ENCODE peak calls at places on chromosomes 5 and 9, in eight cellular contexts. G is cardiac muscle cell; B is brain microvascular endothelial cell; D is WTC11; R is GM12864; N is uterus; E is RWPE2; A is CD8-positive, alpha-beta T cell. L is an unnamed sample.
A peak's percentile ranks its signal among the peaks of the same experiment; 100 is the strongest.

GRCh38 chr9:75299324-75299723 is 211.0 kb downstream of the OSTF1 start:
- DNase-seq in G (no peak), B (no peak), D (no peak), R (no peak), N (no peak), E (no peak), A (no peak), L (no peak)

GRCh38 chr5:73117088-73117755 is 3.2 kb upstream of the TMEM171 start:
- DNase-seq in G (no peak), B (no peak), D (no peak), R (no peak), N (no peak), E (no peak), A (no peak), L (no peak)

GRCh38 chr9:108874058-108874788 is 12.2 kb downstream of the ACTL7A start:
- DNase-seq in G (no peak), B (no peak), D (no peak), R (no peak), N (no peak), E (no peak), A (no peak), L (no peak)

GRCh38 chr9:90964101-90965020 is 162.7 kb downstream of the SYK start:
- DNase-seq in G (no peak), B (peak; percentile 57), D (peak; percentile 27), R (no peak), N (peak; percentile 58), E (no peak), A (no peak), L (no peak)

GRCh38 chr5:68225188-68225910 is 9.8 kb downstream of the PIK3R1 start:
- DNase-seq in G (no peak), B (peak; percentile 84), D (no peak), R (no peak), N (peak; percentile 75), E (peak; percentile 90), A (no peak), L (peak; percentile 84)

GRCh38 chr5:94776167-94776566 is 157.7 kb downstream of the SLF1 start:
- DNase-seq in G (no peak), B (no peak), D (no peak), R (no peak), N (no peak), E (no peak), A (no peak), L (no peak)

GRCh38 chr5:73126381-73126780 is 6.0 kb downstream of the TMEM171 start:
- DNase-seq in G (no peak), B (no peak), D (no peak), R (no peak), N (no peak), E (no peak), A (no peak), L (no peak)

GRCh38 chr5:131810510-131811249 is 13.9 kb upstream of the FNIP1 start:
- DNase-seq in G (peak; percentile 61), B (no peak), D (peak; percentile 15), R (no peak), N (no peak), E (no peak), A (no peak), L (peak; percentile 25)

GRCh38 chr5:58582004-58582403 is 871 bp upstream of the RAB3C start:
- DNase-seq in G (peak; percentile 54), B (no peak), D (peak; percentile 59), R (no peak), N (no peak), E (no peak), A (no peak), L (no peak)

GRCh38 chr5:95709967-95710650 is 21.0 kb upstream of the RHOBTB3 start:
- DNase-seq in G (peak; percentile 90), B (no peak), D (peak; percentile 50), R (no peak), N (peak; percentile 44), E (no peak), A (no peak), L (no peak)

GRCh38 chr9:1837453-1838084 is 177.6 kb upstream of the SMARCA2 start:
- DNase-seq in G (peak; percentile 17), B (no peak), D (peak; percentile 76), R (peak; percentile 29), N (no peak), E (no peak), A (no peak), L (peak; percentile 9)

GRCh38 chr5:169398515-169398914 is 97.6 kb upstream of the SLIT3 start:
- DNase-seq in G (no peak), B (no peak), D (no peak), R (no peak), N (no peak), E (no peak), A (no peak), L (no peak)

GRCh38 chr9:93683331-93684134 is 107.1 kb downstream of the PHF2 start:
- DNase-seq in G (no peak), B (no peak), D (peak; percentile 7), R (no peak), N (no peak), E (peak; percentile 33), A (no peak), L (no peak)

GRCh38 chr9:89920901-89921300 is 316.1 kb downstream of the GADD45G start:
- DNase-seq in G (no peak), B (no peak), D (no peak), R (no peak), N (no peak), E (no peak), A (no peak), L (no peak)

GRCh38 chr9:135982499-135983264 is 21.5 kb upstream of the UBAC1 start:
- DNase-seq in G (no peak), B (no peak), D (no peak), R (no peak), N (no peak), E (no peak), A (no peak), L (no peak)

GRCh38 chr5:134510970-134511795 is 14.3 kb upstream of the JADE2 start:
- DNase-seq in G (no peak), B (peak; percentile 35), D (peak; percentile 44), R (no peak), N (no peak), E (peak; percentile 92), A (peak; percentile 25), L (peak; percentile 28)

GRCh38 chr9:87290241-87290700 is 207.4 kb upstream of the DAPK1 start:
- DNase-seq in G (no peak), B (peak; percentile 47), D (peak; percentile 29), R (no peak), N (no peak), E (no peak), A (no peak), L (peak; percentile 48)

GRCh38 chr5:173281910-173282309 is 46.3 kb downstream of the STC2 start:
- DNase-seq in G (peak; percentile 94), B (no peak), D (peak; percentile 50), R (no peak), N (no peak), E (no peak), A (no peak), L (no peak)

GRCh38 chr5:179623001-179623905 is at the start of gene HNRNPH1:
- DNase-seq in G (peak; percentile 99), B (peak; percentile 98), D (peak; percentile 97), R (peak; percentile 95), N (peak; percentile 99), E (peak; percentile 99), A (peak; percentile 98), L (peak; percentile 99)
- TF ChIP-seq CTCF in G (no peak), B (no peak), D (no peak), R (no peak), N (no peak), E (peak; percentile 70), A (no peak), L (peak; percentile 20)

GRCh38 chr9:84394036-84394435 is 53.5 kb upstream of the SLC28A3 start:
- DNase-seq in G (no peak), B (no peak), D (no peak), R (no peak), N (no peak), E (no peak), A (no peak), L (no peak)

GRCh38 chr9:84387821-84388220 is 47.3 kb upstream of the SLC28A3 start:
- DNase-seq in G (no peak), B (no peak), D (no peak), R (no peak), N (no peak), E (no peak), A (no peak), L (no peak)

GRCh38 chr9:84397822-84398221 is 57.3 kb upstream of the SLC28A3 start:
- DNase-seq in G (no peak), B (peak; percentile 53), D (no peak), R (no peak), N (no peak), E (no peak), A (no peak), L (peak; percentile 65)

GRCh38 chr9:84397151-84397728 is 56.7 kb upstream of the SLC28A3 start:
- DNase-seq in G (peak; percentile 85), B (peak; percentile 74), D (peak; percentile 77), R (peak; percentile 16), N (peak; percentile 46), E (no peak), A (peak; percentile 50), L (peak; percentile 62)

GRCh38 chr9:84393266-84393905 is 52.8 kb upstream of the SLC28A3 start:
- DNase-seq in G (no peak), B (no peak), D (peak; percentile 30), R (no peak), N (no peak), E (no peak), A (no peak), L (no peak)
- TF ChIP-seq CTCF in G (no peak), B (no peak), D (peak; percentile 24), R (no peak), N (no peak), E (no peak), A (no peak), L (no peak)

GRCh38 chr5:135747824-135748223 is 86.6 kb upstream of the SLC25A48 start:
- DNase-seq in G (no peak), B (no peak), D (no peak), R (no peak), N (no peak), E (no peak), A (no peak), L (no peak)

GRCh38 chr5:135753990-135754389 is 80.5 kb upstream of the SLC25A48 start:
- DNase-seq in G (no peak), B (no peak), D (no peak), R (no peak), N (no peak), E (no peak), A (no peak), L (no peak)

GRCh38 chr5:135745897-135746500 is 88.5 kb upstream of the SLC25A48 start:
- DNase-seq in G (no peak), B (no peak), D (peak; percentile 31), R (no peak), N (no peak), E (no peak), A (no peak), L (no peak)

DNA sequence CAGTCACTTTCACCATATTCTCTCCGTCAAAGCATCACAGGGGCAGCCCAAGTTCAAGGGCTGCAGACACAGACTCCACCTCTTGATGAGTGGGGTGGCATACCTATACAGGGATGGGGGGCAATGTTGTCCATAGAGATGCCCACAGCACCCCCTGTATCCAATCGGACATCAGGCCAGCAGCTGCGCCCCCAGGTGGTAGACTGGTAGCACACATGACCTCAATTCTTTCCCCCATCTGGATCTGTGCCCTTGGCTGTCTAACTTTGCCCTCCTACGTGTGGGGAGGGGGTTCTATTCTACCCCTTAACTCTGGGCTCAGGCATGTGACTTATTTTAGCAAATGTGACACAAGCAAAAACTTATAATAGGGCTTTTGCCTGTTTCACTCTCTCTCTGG is 84.0 kb upstream of the SLC25A48 start:
- DNase-seq in G (no peak), B (no peak), D (peak; percentile 36), R (no peak), N (no peak), E (no peak), A (no peak), L (no peak)
- TF ChIP-seq CTCF in G (no peak), B (peak; percentile 5), D (no peak), R (peak; percentile 42), N (no peak), E (peak; percentile 18), A (no peak), L (peak; percentile 39)

GRCh38 chr5:171418316-171418981 is 998 bp upstream of the FGF18 start:
- DNase-seq in G (peak; percentile 94), B (peak; percentile 79), D (peak; percentile 89), R (peak; percentile 12), N (peak; percentile 75), E (peak; percentile 84), A (peak; percentile 39), L (peak; percentile 82)
- TF ChIP-seq CTCF in G (peak; percentile 90), B (peak; percentile 96), D (peak; percentile 77), R (peak; percentile 93), N (peak; percentile 83), E (peak; percentile 96), A (peak; percentile 60), L (peak; percentile 93)